ENCODE peak calls at places on chromosomes 6 and 20, in five cellular contexts. T is mammary epithelial cell, S is HepG2, Q is hepatocyte, K is psoas muscle. B is an unnamed sample.

GRCh38 chr20:40770564-40771307 is 81.7 kb upstream of the MAFB start:
- DNase-seq in T (no peak), Q (no peak), K (no peak), S (no peak), B (peak)

GRCh38 chr20:36666181-36666740 is 20.3 kb upstream of the SLA2 start:
- DNase-seq in T (no peak), K (no peak), S (peak), Q (no peak), B (no peak)

GRCh38 chr6:82248233-82248735 is 740 bp upstream of the IBTK start:
- DNase-seq in S (peak), Q (peak), T (peak), K (no peak), B (no peak)

GRCh38 chr6:36327226-36328009 is 9.3 kb downstream of the BNIP5 start:
- DNase-seq in K (no peak), T (no peak), S (no peak), Q (no peak), B (no peak)

GRCh38 chr6:33320315-33321181 is 3.0 kb upstream of the ZBTB22 start:
- DNase-seq in Q (peak), S (no peak), K (peak), T (peak), B (no peak)

GRCh38 chr6:112027942-112028674 is 25.8 kb upstream of the CCN6 start:
- DNase-seq in K (no peak), Q (no peak), S (no peak), T (peak), B (no peak)

GRCh38 chr20:44494681-44495080 is 19.0 kb downstream of the TTPAL start:
- DNase-seq in S (no peak), Q (no peak), K (no peak), T (no peak), B (no peak)

GRCh38 chr20:59996112-59996511 is 37.9 kb downstream of the CDH26 start:
- DNase-seq in Q (no peak), K (no peak), S (no peak), T (no peak), B (no peak)

GRCh38 chr6:75427342-75427741 is 66.3 kb downstream of the FILIP1 start:
- DNase-seq in Q (no peak), K (no peak), S (no peak), T (no peak), B (no peak)

GRCh38 chr20:41049451-41049850 is 20.8 kb downstream of the TOP1 start:
- DNase-seq in K (no peak), Q (no peak), S (no peak), T (no peak), B (no peak)

GRCh38 chr20:37363221-37364012 is 17.5 kb downstream of the SRC start:
- DNase-seq in Q (no peak), K (no peak), T (no peak), S (no peak), B (peak)

GRCh38 chr6:1124885-1125284 is 187.0 kb upstream of the FOXQ1 start:
- DNase-seq in Q (peak), S (no peak), T (no peak), K (no peak), B (no peak)

GRCh38 chr20:57810511-57811372 is 100.9 kb upstream of the PMEPA1 start:
- DNase-seq in K (no peak), S (peak), T (peak), Q (peak), B (no peak)

GRCh38 chr6:156065838-156066237 is 610.2 kb upstream of the NOX3 start:
- DNase-seq in S (no peak), T (no peak), K (no peak), Q (no peak), B (no peak)

DNA sequence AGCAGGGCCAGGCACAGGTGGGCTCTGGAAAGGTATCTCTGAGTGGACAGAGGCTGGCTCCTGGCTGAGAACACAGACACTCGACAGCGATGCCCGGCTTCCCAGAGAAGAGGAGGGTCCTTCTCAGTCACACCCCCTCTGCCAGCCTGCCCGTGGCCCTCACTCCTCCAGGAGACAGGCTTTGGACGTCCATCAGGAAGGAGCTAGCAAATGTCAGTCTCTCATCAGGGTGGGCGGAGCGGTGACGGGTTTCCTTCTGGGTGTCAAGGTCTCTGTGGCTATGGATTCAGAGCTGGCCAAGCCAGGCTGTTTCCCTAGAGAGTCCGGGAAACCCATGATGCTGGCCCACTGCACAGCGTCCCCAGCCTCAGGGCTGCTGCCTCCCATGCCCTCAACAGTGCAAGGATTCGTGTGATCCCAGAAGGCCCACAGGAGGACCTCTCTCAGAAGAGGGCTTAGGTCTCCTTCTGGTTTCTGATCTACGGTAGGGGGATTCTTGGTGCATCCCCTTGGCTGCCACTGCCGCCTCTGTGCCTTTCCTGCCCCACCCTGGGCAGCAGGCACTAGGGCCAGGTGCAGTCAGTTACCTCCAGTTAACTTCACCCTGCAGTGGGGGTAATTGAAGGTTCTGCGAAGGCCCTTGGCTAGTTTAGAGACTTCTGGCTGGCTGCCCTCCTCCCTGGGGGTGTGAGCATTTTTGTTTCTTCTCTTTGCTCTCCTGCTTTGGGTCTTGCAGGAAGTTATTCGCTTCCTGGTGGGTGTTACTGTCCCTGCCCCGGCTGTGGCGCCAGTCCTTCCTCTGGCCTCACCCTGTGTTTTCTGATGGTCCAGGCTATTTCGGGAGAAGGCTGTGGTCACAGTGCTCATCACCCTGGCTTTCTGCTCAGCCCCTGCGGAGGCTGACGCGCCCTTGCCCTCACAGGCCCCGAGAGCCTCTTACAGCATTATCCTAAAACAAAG is 80.2 kb downstream of the CDH4 start:
- DNase-seq in K (no peak), T (no peak), Q (no peak), S (no peak), B (no peak)
- H3K4me3 ChIP-seq in K (no peak), T (no peak), Q (no peak), S (no peak), B (no peak)

DNA sequence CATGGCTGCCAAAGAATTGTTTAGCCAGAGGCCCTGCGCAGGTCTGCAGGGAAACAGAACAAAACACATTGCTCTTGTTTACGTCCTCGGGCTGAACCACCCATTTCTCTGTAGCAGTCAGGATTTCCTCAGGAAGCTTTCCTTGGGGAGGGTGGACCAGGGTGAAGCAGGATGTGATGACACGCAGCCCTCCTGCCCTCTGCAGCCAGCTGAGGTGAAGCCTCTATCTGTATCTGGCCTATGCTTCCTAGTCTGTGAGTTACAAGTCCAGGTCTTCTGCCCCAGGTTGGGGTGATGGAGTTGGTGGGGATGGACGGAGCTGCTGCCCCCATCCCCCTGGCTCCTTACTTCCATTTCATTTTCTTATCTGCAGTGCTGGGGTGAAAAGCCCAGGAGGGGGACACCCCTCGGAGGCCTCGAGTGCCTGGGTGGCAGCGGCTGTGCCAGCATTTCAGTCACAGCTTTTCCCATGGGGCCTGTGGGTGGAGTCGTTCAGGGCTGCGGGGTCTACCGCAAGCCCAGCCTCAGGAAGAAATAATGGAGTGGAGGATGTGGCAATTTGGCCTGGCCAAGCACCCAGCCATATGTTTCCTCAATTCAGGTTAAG is 24.9 kb downstream of the SASH1 start:
- DNase-seq in S (no peak), T (peak), Q (no peak), K (peak), B (peak)
- H3K27ac ChIP-seq in S (no peak), T (no peak), Q (no peak), K (peak), B (peak)

GRCh38 chr6:159939591-159940016 is 29.3 kb upstream of the IGF2R start:
- DNase-seq in Q (no peak), S (no peak), T (no peak), K (no peak), B (no peak)

GRCh38 chr6:159943965-159944598 is 24.8 kb upstream of the IGF2R start:
- DNase-seq in Q (no peak), S (no peak), K (no peak), T (no peak), B (no peak)

GRCh38 chr6:159943101-159943632 is 25.7 kb upstream of the IGF2R start:
- DNase-seq in Q (peak), T (peak), K (peak), S (peak), B (no peak)

GRCh38 chr6:159945801-159946392 is 23.0 kb upstream of the IGF2R start:
- DNase-seq in K (no peak), Q (no peak), S (no peak), T (no peak), B (no peak)

DNA sequence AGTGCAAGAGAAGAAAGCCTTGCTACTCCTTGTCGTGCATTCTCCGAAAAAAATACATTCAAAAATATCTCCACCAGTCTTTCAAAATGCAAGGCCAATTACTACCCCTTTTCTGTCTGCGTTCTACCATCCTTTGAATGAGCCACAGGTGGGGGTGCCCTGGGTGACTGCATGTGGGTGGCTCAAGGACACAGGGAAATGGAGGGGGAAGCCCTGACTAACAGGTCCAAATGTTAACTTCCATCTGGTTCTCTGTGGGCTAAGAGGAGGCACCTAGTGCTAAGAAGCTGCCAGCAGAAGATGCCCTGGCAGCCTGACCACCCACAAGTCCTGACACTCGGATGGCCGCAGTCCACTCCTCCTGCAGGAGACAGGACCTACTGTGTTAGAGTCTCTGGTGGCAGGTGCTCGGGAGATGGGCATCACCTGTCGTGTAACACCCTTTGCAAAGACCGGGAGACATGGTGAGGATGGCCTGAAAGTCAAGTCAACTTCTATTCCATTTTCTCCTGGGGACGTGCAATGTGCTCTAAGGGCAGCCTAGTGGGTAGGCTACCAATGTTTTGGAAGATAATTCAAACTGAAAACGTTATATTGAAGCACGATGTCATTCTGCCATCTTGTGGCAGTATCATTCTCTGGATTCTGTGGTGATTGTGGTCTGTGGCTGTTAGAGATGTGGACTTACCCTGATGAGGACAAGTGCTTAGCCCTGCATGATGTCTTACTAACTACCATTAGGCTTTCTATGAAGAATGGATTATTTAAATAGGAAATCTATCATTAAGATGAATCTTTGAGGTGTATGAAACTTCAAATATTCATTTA is 27.4 kb upstream of the IGF2R start:
- DNase-seq in K (no peak), T (peak), S (peak), Q (peak), B (no peak)
- TF ChIP-seq CTCF in K (peak), T (peak), S (peak), Q (peak), B (peak)

GRCh38 chr20:10673831-10674683 is at the start of gene JAG1:
- DNase-seq in Q (peak), S (peak), T (peak), K (peak), B (peak)

GRCh38 chr20:10672579-10673127 is 1.1 kb downstream of the JAG1 start:
- DNase-seq in S (peak), K (peak), T (peak), Q (peak), B (no peak)

GRCh38 chr20:10671850-10672578 is 1.8 kb downstream of the JAG1 start:
- DNase-seq in T (no peak), S (no peak), K (peak), Q (peak), B (no peak)

GRCh38 chr20:10674684-10675455 is 1.1 kb upstream of the JAG1 start:
- DNase-seq in S (peak), T (peak), Q (peak), K (peak), B (peak)

DNA sequence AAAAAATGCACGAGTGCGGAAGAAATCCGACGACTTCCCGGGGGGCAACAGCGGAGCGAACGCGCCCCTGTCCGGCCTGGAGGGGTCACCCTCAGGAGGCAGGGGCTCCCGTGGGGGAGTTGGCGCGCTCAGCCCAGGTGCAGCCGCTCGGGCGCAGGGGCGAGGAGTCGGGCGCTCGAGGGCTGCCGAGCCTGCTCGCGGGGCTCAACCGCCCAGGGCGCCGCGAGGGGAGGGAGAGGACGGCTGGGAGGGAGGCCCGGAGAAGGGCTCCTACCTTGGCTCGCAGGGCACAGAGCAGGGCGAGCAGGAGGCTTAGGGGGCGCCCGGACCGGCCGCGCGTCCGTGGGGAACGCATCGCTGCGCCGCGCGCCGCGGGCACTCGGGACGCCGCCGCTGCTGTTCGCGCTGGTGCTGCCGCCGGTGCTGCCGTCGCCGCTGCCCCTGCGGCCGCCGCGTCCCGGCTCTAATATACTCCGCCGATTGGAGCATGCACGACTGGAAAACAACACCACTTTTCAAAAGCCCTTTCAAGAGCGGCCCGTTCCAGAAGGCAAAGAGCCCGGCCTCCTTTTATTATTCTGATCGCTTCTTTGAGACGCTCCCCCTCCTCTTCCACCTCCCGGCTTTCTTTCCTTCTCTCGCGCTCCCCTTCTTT is 496 bp downstream of the JAG1 start:
- DNase-seq in K (peak), S (no peak), T (no peak), Q (peak), B (no peak)
- H3K4me3 ChIP-seq in K (peak), S (peak), T (peak), Q (peak), B (peak)

B was measured in coronary artery.